ENCODE peak calls at places on chromosome 9, in nine cellular contexts. P is GM18507; G is NCI-H2029; U is AG08396; L is T-cell; W is ELR; H is naive thymus-derived CD8-positive, alpha-beta T cell; A is OCI-LY7; K is A172. C is an unnamed sample.

GRCh38 chr9:136441191-136441680 is 1.6 kb upstream of the INPP5E start:
- DNase-seq in P (no peak), U (no peak), L (no peak), W (peak), G (no peak), A (no peak), H (no peak), K (peak), C (no peak)

GRCh38 chr9:20269620-20270019 is 352.7 kb downstream of the MLLT3 start:
- DNase-seq in K (no peak), A (no peak), P (no peak), L (no peak), G (no peak), U (no peak), W (no peak), H (no peak), C (no peak)

GRCh38 chr9:20683351-20684034 is 566 bp upstream of the FOCAD start:
- DNase-seq in H (peak), W (peak), U (peak), G (no peak), K (peak), L (peak), P (no peak), A (peak), C (no peak)

GRCh38 chr9:125374443-125375309 is 113.0 kb downstream of the GAPVD1 start:
- DNase-seq in H (peak), P (peak), W (peak), A (peak), G (peak), U (peak), L (peak), K (peak), C (peak)

GRCh38 chr9:93128011-93128714 is 5.9 kb downstream of the NINJ1 start:
- DNase-seq in P (no peak), A (no peak), H (no peak), K (no peak), G (no peak), L (no peak), W (no peak), U (no peak), C (no peak)

GRCh38 chr9:91421987-91422765 is 1.5 kb downstream of the NFIL3 start:
- DNase-seq in H (no peak), U (peak), G (no peak), K (peak), A (no peak), P (no peak), W (peak), L (no peak), C (peak)

GRCh38 chr9:17005085-17005484 is 129.8 kb upstream of the CNTLN start:
- DNase-seq in H (no peak), U (peak), W (peak), K (no peak), G (no peak), L (no peak), P (no peak), A (no peak), C (no peak)

GRCh38 chr9:36126016-36126786 is 10.3 kb upstream of the GLIPR2 start:
- DNase-seq in A (no peak), L (no peak), W (no peak), K (no peak), P (no peak), U (no peak), G (no peak), H (no peak), C (no peak)

GRCh38 chr9:123225374-123225813 is 43.0 kb downstream of the STRBP start:
- DNase-seq in L (peak), U (peak), G (no peak), W (peak), P (peak), A (peak), K (peak), H (no peak), C (no peak)

GRCh38 chr9:121926417-121926816 is 166.7 kb downstream of the TTLL11 start:
- DNase-seq in H (no peak), K (no peak), W (no peak), P (no peak), A (no peak), L (no peak), G (peak), U (no peak), C (no peak)

GRCh38 chr9:135335691-135336181 is 143.8 kb upstream of the PPP1R26 start:
- DNase-seq in U (no peak), K (no peak), G (no peak), H (no peak), L (no peak), W (no peak), P (no peak), A (no peak), C (no peak)

GRCh38 chr9:34610434-34611206 is 1.3 kb downstream of the RPP25L start:
- DNase-seq in P (no peak), U (no peak), A (no peak), H (no peak), G (no peak), L (no peak), W (no peak), K (no peak), C (no peak)

GRCh38 chr9:5843450-5844249 is 10.7 kb upstream of the ERMP1 start:
- DNase-seq in P (no peak), U (no peak), H (no peak), A (no peak), G (peak), L (no peak), K (peak), W (peak), C (no peak)

GRCh38 chr9:120705174-120705573 is 9.1 kb downstream of the MEGF9 start:
- DNase-seq in K (no peak), G (no peak), H (no peak), P (no peak), L (no peak), W (no peak), U (no peak), A (no peak), C (no peak)

GRCh38 chr9:16304301-16304700 is 566.2 kb downstream of the BNC2 start:
- DNase-seq in U (no peak), A (no peak), P (no peak), L (no peak), K (no peak), W (no peak), H (no peak), G (no peak), C (no peak)

GRCh38 chr9:109311281-109311680 is 9.6 kb downstream of the EPB41L4B start:
- DNase-seq in H (no peak), K (no peak), U (no peak), G (no peak), A (no peak), W (no peak), P (no peak), L (no peak), C (no peak)

C was measured in retina.